ENCODE peak calls at places on chromosomes 5 and 9, in nine cellular contexts. B is fibroblast of mammary gland; W is CD8-positive, alpha-beta memory T cell; A is fibroblast of pulmonary artery; J is ascending aorta; D is hepatocyte; I is gastrocnemius medialis; P is SK-N-MC; O is GM12864. Y is an unnamed sample.
A peak's percentile ranks its signal among the peaks of the same experiment; 100 is the strongest.

GRCh38 chr5:128774605-128775004 is 190.7 kb upstream of the SLC27A6 start:
- DNase-seq in B (peak; percentile 11), W (no peak), A (peak; percentile 83), J (no peak), D (no peak), I (no peak), P (no peak), O (no peak), Y (peak; percentile 31)

GRCh38 chr9:32430720-32431119 is 46.3 kb downstream of the ACO1 start:
- DNase-seq in B (peak; percentile 15), W (no peak), A (peak; percentile 78), J (no peak), D (no peak), I (no peak), P (no peak), O (no peak), Y (no peak)

GRCh38 chr5:98308960-98309359 is 464.5 kb upstream of the RGMB start:
- DNase-seq in B (peak; percentile 31), W (no peak), A (peak; percentile 35), J (no peak), D (no peak), I (no peak), P (no peak), O (no peak), Y (no peak)

GRCh38 chr9:69933445-69933844 is 110.2 kb upstream of the MAMDC2 start:
- DNase-seq in B (no peak), W (no peak), A (no peak), J (no peak), D (no peak), I (no peak), P (no peak), O (no peak), Y (no peak)

GRCh38 chr9:126232461-126232860 is 94.2 kb upstream of the MVB12B start:
- DNase-seq in B (no peak), W (no peak), A (no peak), J (peak; percentile 19), D (no peak), I (no peak), P (no peak), O (no peak), Y (no peak)

GRCh38 chr9:14209399-14209990 is 104.4 kb downstream of the NFIB start:
- DNase-seq in B (no peak), W (no peak), A (no peak), J (no peak), D (no peak), I (no peak), P (peak; percentile 96), O (no peak), Y (no peak)

GRCh38 chr9:81546498-81546897 is 142.8 kb downstream of the TLE1 start:
- DNase-seq in B (no peak), W (no peak), A (no peak), J (no peak), D (no peak), I (no peak), P (no peak), O (no peak), Y (no peak)

GRCh38 chr9:89881431-89881830 is 276.6 kb downstream of the GADD45G start:
- DNase-seq in B (no peak), W (no peak), A (no peak), J (peak; percentile 2), D (no peak), I (no peak), P (no peak), O (no peak), Y (no peak)

GRCh38 chr5:127647361-127647958 is 1.4 kb upstream of the CTXN3 start:
- DNase-seq in B (no peak), W (no peak), A (no peak), J (no peak), D (no peak), I (no peak), P (no peak), O (no peak), Y (no peak)

DNA sequence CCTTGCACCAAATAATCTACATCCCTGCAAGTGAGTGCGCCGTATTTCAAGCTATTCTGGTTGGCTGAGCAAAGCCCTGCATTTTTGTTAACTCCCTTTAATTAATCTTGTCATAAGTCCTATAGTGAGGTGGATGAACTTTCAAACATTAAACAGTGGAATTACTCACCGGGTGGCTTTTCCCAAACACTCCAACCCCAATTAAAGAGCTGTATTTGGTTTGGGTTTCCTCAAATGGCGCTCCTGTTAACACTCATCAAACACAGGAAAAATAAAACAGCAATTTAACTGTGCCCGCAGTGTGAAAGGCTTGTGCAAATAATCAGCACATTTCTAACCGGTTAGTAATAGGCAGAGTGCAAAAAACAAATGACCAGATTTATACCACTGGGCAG is 662.7 kb upstream of the ZNF608 start:
- DNase-seq in B (peak; percentile 50), W (no peak), A (no peak), J (no peak), D (no peak), I (no peak), P (no peak), O (no peak), Y (no peak)
- H3K4me3 ChIP-seq in B (no peak overlapping the region), W (no peak overlapping the region), A (no peak overlapping the region), J (no peak overlapping the region), D (no peak overlapping the region), I (no peak overlapping the region), P (peak overlapping the region; percentile 51), O (no peak overlapping the region), Y (no peak overlapping the region)

GRCh38 chr5:178462846-178463245 is 127.3 kb downstream of the COL23A1 start:
- DNase-seq in B (no peak), W (no peak), A (no peak), J (no peak), D (no peak), I (no peak), P (no peak), O (no peak), Y (no peak)
- H3K4me3 ChIP-seq in B (no peak overlapping the region), W (no peak overlapping the region), A (no peak overlapping the region), J (no peak overlapping the region), D (no peak overlapping the region), I (no peak overlapping the region), P (no peak overlapping the region), O (no peak overlapping the region), Y (no peak overlapping the region)

GRCh38 chr5:55800924-55801323 is 50.2 kb upstream of the IL31RA start:
- DNase-seq in B (no peak), W (no peak), A (no peak), J (no peak), D (no peak), I (no peak), P (no peak), O (no peak), Y (no peak)
- H3K4me3 ChIP-seq in B (no peak overlapping the region), W (no peak overlapping the region), A (no peak overlapping the region), J (no peak overlapping the region), D (no peak overlapping the region), I (no peak overlapping the region), P (no peak overlapping the region), O (no peak overlapping the region), Y (no peak overlapping the region)

GRCh38 chr5:151231359-151231758 is 7.5 kb upstream of the CCDC69 start:
- DNase-seq in B (peak; percentile 9), W (no peak), A (no peak), J (no peak), D (no peak), I (no peak), P (no peak), O (no peak), Y (no peak)

GRCh38 chr5:151233576-151234202 is 9.8 kb upstream of the CCDC69 start:
- DNase-seq in B (no peak), W (no peak), A (no peak), J (no peak), D (no peak), I (no peak), P (no peak), O (no peak), Y (no peak)

GRCh38 chr5:151236888-151237287 is 13.0 kb upstream of the CCDC69 start:
- DNase-seq in B (no peak), W (no peak), A (no peak), J (no peak), D (no peak), I (no peak), P (no peak), O (no peak), Y (no peak)

GRCh38 chr5:151237685-151238084 is 13.8 kb upstream of the CCDC69 start:
- DNase-seq in B (no peak), W (no peak), A (no peak), J (no peak), D (no peak), I (no peak), P (no peak), O (no peak), Y (no peak)

GRCh38 chr5:151234476-151235238 is 10.8 kb upstream of the CCDC69 start:
- DNase-seq in B (peak; percentile 81), W (no peak), A (peak; percentile 93), J (peak; percentile 82), D (peak; percentile 78), I (peak; percentile 85), P (no peak), O (no peak), Y (peak; percentile 60)
- H3K4me3 ChIP-seq in B (no peak overlapping the region), W (peak overlapping the region; percentile 25), A (no peak overlapping the region), J (no peak overlapping the region), D (no peak overlapping the region), I (peak overlapping the region; percentile 30), P (no peak overlapping the region), O (peak overlapping the region; percentile 8), Y (peak overlapping the region; percentile 9)

GRCh38 chr9:95573463-95573862 is 56.7 kb upstream of the PTCH1 start:
- DNase-seq in B (no peak), W (no peak), A (no peak), J (no peak), D (no peak), I (no peak), P (no peak), O (no peak), Y (no peak)

GRCh38 chr9:95574176-95574575 is 57.4 kb upstream of the PTCH1 start:
- DNase-seq in B (no peak), W (peak; percentile 17), A (no peak), J (no peak), D (no peak), I (no peak), P (no peak), O (no peak), Y (no peak)

GRCh38 chr9:95572370-95573151 is 55.8 kb upstream of the PTCH1 start:
- DNase-seq in B (peak; percentile 80), W (no peak), A (no peak), J (no peak), D (no peak), I (no peak), P (peak; percentile 65), O (no peak), Y (no peak)

GRCh38 chr9:95570646-95571045 is 53.9 kb upstream of the PTCH1 start:
- DNase-seq in B (no peak), W (no peak), A (no peak), J (no peak), D (no peak), I (no peak), P (no peak), O (no peak), Y (no peak)

DNA sequence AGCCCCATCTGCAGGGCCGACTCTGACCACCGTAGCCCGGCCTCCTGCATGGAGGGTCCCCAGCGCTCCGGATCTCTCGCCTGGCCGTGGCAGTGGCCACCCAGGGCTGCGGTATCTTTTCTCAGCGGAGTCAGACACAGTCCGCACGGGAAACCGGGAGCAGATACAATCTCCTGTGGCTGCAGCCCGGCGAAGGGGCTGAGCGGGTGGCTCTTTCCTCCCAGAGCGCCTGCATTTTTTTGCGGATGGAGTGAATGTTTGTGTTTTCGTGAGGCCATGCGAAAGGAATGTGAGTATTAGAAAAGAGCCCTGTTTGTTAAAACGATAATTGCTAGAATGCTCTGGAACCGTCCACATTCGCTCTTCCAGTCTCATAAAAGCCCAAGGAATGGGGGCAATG is 53.4 kb upstream of the PTCH1 start:
- DNase-seq in B (peak; percentile 6), W (no peak), A (peak; percentile 13), J (no peak), D (no peak), I (no peak), P (no peak), O (no peak), Y (no peak)
- H3K4me3 ChIP-seq in B (no peak overlapping the region), W (no peak overlapping the region), A (peak overlapping the region; percentile 33), J (peak overlapping the region; percentile 22), D (no peak overlapping the region), I (no peak overlapping the region), P (no peak overlapping the region), O (no peak overlapping the region), Y (peak overlapping the region; percentile 27)

Y was measured in stomach.